ENCODE peak calls at places on chromosomes 3 and 15, in nine cellular contexts. O, Y, S, L, H, F, C, J and P are unnamed samples.

GRCh38 chr3:126521122-126521891 is 2.6 kb upstream of the CHST13 start:
- DNase-seq in O (no peak), Y (no peak), S (no peak), L (no peak), H (no peak), F (no peak), C (no peak), J (no peak), P (no peak)

GRCh38 chr15:70557506-70558258 is 205.7 kb downstream of the UACA start:
- DNase-seq in O (no peak), Y (no peak), S (no peak), L (no peak), H (peak), F (peak), C (no peak), J (no peak), P (no peak)

GRCh38 chr15:87368511-87368910 is 888.0 kb downstream of the NTRK3 start:
- DNase-seq in O (no peak), Y (no peak), S (no peak), L (no peak), H (no peak), F (peak), C (no peak), J (no peak), P (no peak)

GRCh38 chr3:127457094-127457475 is 133.4 kb downstream of the TPRA1 start:
- DNase-seq in O (no peak), Y (no peak), S (peak), L (peak), H (no peak), F (peak), C (no peak), J (no peak), P (peak)

GRCh38 chr3:106004137-106004600 is 135.4 kb upstream of the CBLB start:
- DNase-seq in O (no peak), Y (peak), S (no peak), L (no peak), H (no peak), F (no peak), C (peak), J (no peak), P (no peak)

GRCh38 chr3:87798567-87798947 is 260.2 kb downstream of the CGGBP1 start:
- DNase-seq in O (no peak), Y (no peak), S (no peak), L (no peak), H (no peak), F (no peak), C (no peak), J (no peak), P (peak)

GRCh38 chr15:52158084-52158765 is 33.0 kb downstream of the GNB5 start:
- DNase-seq in O (no peak), Y (no peak), S (no peak), L (no peak), H (no peak), F (peak), C (no peak), J (no peak), P (no peak)

GRCh38 chr3:29893024-29893554 is 612.2 kb downstream of the RBMS3 start:
- DNase-seq in O (no peak), Y (no peak), S (no peak), L (no peak), H (no peak), F (no peak), C (no peak), J (no peak), P (no peak)

GRCh38 chr3:38122712-38123290 is 14.1 kb downstream of the ACAA1 start:
- DNase-seq in O (no peak), Y (no peak), S (no peak), L (no peak), H (peak), F (peak), C (no peak), J (no peak), P (no peak)

GRCh38 chr15:57651445-57651844 is 55.1 kb upstream of the POLR2M start:
- DNase-seq in O (no peak), Y (no peak), S (no peak), L (no peak), H (no peak), F (no peak), C (no peak), J (no peak), P (no peak)

GRCh38 chr3:163863146-163863545 is 1215.2 kb downstream of the SI start:
- DNase-seq in O (no peak), Y (no peak), S (no peak), L (no peak), H (no peak), F (no peak), C (no peak), J (no peak), P (no peak)

GRCh38 chr3:54703906-54704305 is 224.0 kb downstream of the LRTM1 start:
- DNase-seq in O (no peak), Y (no peak), S (no peak), L (no peak), H (no peak), F (no peak), C (no peak), J (no peak), P (no peak)

GRCh38 chr3:147977001-147977400 is 567.8 kb downstream of the ZIC1 start:
- DNase-seq in O (no peak), Y (no peak), S (no peak), L (no peak), H (no peak), F (no peak), C (no peak), J (no peak), P (no peak)

GRCh38 chr3:147975165-147975564 is 566.0 kb downstream of the ZIC1 start:
- DNase-seq in O (no peak), Y (no peak), S (no peak), L (no peak), H (no peak), F (no peak), C (no peak), J (no peak), P (no peak)
- TF ChIP-seq CTCF in O (no peak), Y (no peak), S (no peak), L (no peak), H (no peak), F (no peak), C (no peak), J (no peak), P (no peak)

DNA sequence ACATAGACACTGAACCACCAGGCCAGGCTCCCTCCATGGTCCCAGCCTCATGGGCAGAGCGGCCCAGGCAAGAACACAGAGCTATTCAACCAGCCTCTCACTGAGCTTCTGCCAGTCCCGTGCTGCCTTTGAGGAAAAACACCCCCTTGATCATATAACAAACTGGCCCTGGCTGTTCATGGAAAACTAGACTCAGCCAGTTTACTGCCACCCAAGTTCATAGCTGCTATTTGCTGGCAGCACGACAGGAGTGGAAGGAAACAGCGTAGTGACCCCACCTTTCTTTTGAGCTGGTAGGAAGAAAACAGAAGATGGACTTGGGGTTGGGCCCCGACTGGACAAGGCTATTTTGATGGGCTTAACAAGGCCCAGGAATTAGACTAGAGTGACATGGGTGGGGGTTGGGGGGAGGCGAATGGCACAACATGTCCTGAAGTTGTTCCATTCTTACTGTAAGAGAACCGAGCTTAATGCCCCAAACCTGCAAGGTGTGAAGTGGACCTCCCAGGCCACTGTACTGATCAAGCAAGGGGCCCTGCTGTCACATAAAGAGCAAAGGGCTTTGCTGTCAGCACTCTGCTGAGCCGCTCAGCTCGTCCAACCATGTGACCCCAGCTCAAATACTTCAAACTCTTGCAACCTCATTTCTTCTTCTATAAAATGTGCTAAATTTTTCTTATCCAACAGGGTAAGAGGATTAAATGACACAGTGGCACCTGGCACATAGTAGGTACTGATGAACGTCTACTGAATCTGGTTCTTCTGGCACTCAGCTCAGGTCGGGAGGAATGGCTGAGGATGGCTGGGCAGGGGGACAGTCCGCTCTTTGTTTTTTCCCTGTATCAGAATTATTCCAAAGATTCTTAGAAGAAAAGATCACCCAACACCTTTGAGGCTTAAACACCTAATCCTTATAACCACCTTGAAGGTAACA is 1.5 kb downstream of the FBXL22 start:
- DNase-seq in O (no peak), Y (no peak), S (peak), L (peak), H (no peak), F (no peak), C (no peak), J (no peak), P (no peak)
- H3K4me3 ChIP-seq in O (no peak), Y (no peak), S (no peak), L (no peak), H (peak), F (no peak), C (no peak), J (no peak), P (peak)

DNA sequence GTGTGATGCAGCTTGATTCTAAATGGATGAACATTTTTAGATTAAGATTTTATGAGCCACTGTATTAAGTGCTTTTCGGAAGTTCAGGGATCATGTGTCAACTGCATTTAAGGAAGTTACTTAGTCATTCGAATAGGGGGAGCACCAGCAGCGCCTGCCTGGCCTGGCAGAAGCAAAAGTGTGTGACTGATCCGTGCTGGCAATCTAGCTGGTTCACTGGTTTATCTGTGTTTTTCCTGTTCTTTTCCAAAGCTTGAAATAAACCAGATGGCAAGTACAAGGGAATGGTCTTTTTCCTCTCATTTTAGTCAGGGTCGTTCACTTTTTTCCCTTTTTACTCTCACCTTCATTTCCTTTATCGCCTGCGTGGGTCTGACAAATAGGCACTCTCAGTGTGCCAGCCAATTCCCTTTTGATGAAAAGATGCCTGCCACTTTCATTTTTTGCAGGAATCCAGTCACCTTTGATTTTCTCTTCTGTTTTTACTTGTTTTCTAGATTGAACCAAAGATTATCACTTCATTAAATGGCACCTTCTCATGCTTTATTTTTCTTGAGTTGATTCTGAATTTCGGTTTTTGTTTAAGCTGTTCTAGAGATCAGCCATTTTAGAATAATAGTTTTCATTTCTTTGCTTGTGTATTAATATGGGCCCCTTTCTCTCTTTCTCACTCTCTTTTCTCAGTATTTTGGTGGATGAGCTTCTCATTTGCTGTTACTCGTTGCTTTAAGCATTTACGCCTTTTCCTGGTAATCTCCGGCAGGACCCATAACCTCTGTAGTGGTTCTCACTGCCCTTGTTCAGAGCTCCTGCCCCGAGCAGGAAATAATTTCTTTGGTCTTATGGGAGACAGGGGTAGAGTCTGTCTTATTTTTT is 2.8 kb downstream of the ABHD2 start:
- DNase-seq in O (peak), Y (no peak), S (no peak), L (peak), H (peak), F (no peak), C (no peak), J (peak), P (no peak)
- TF ChIP-seq CTCF in O (no peak), Y (peak), S (no peak), L (no peak), H (no peak), F (no peak), C (no peak), J (no peak), P (no peak)

GRCh38 chr15:56608140-56608778 is 125.0 kb downstream of the ZNF280D start:
- DNase-seq in O (no peak), Y (no peak), S (no peak), L (no peak), H (no peak), F (no peak), C (no peak), J (no peak), P (no peak)
- H3K4me3 ChIP-seq in O (no peak), Y (no peak), S (no peak), L (no peak), H (no peak), F (no peak), C (no peak), J (no peak), P (no peak)